ENCODE peak calls at places on chromosomes 5 and 9, in nine cellular contexts. D is hypothalamus; S is cerebellar nuclear complex; E is NCI-H1436; R is NCI-H1105 treated with DMSO at 0.1 percent for 48 hours; I is stimulated activated CD4-positive, alpha-beta T cell treated with anti-CD3 and anti-CD28 coated beads, Interleukin-2, amount 100 ng/mL, for 48 hours; A is substantia nigra; K is AG08396; Z is GM06990. M is an unnamed sample.

GRCh38 chr5:172383231-172383802 is 71.0 kb downstream of the SH3PXD2B start:
- DNase-seq in D (no peak), S (no peak), E (no peak), R (peak; percentile 5), I (no peak), A (no peak), K (peak; percentile 24), Z (no peak), M (peak; percentile 10)

GRCh38 chr5:37187465-37187977 is 61.7 kb downstream of the CPLANE1 start:
- DNase-seq in D (no peak), S (no peak), E (no peak), R (no peak), I (no peak), A (no peak), K (no peak), Z (no peak), M (no peak)

GRCh38 chr9:79384091-79384490 is 187.7 kb upstream of the TLE4 start:
- DNase-seq in D (no peak), S (no peak), E (no peak), R (no peak), I (no peak), A (no peak), K (no peak), Z (no peak), M (no peak)

GRCh38 chr9:72292874-72293607 is 72.0 kb downstream of the ZFAND5 start:
- DNase-seq in D (no peak), S (no peak), E (no peak), R (peak; percentile 21), I (no peak), A (no peak), K (no peak), Z (no peak), M (no peak)

GRCh38 chr5:39432687-39433086 is 7.9 kb upstream of the DAB2 start:
- DNase-seq in D (no peak), S (no peak), E (no peak), R (no peak), I (no peak), A (no peak), K (no peak), Z (no peak), M (no peak)

GRCh38 chr9:79812099-79812498 is 240.3 kb downstream of the TLE4 start:
- DNase-seq in D (no peak), S (no peak), E (no peak), R (no peak), I (no peak), A (no peak), K (no peak), Z (peak; percentile 2), M (no peak)

GRCh38 chr9:18905033-18905882 is 127.8 kb downstream of the SAXO1 start:
- DNase-seq in D (no peak), S (no peak), E (no peak), R (no peak), I (no peak), A (no peak), K (no peak), Z (no peak), M (no peak)

GRCh38 chr5:110865400-110866094 is 126.7 kb downstream of the SLC25A46 start:
- DNase-seq in D (no peak), S (no peak), E (no peak), R (no peak), I (no peak), A (no peak), K (peak; percentile 52), Z (no peak), M (peak; percentile 48)

GRCh38 chr5:74519679-74520078 is 120.8 kb downstream of the ENC1 start:
- DNase-seq in D (no peak), S (no peak), E (no peak), R (no peak), I (no peak), A (no peak), K (no peak), Z (no peak), M (no peak)

M was measured in NCI-H526.